ENCODE peak calls at places on chromosomes 7 and 10, in ten cellular contexts. P is gastrocnemius medialis, R is ovary, L is sigmoid colon, X is Peyer's patch, C is esophagus squamous epithelium, H is transverse colon, M is IMR-90, W is uterus, Z is body of pancreas. A is an unnamed sample. For H3K4me1, the result is how much of the 10 kb centered on the place peaks cover.

GRCh38 chr7:100465702-100466311 is 1.7 kb upstream of the SPACDR start:
- DNase-seq in P (peak), R (peak), L (peak), X (no peak), C (no peak), H (peak), M (peak), W (peak), Z (peak), A (peak)

GRCh38 chr10:114544045-114544659 is 113.9 kb downstream of the ABLIM1 start:
- DNase-seq in P (no peak), R (no peak), L (no peak), X (peak), C (peak), H (peak), M (no peak), W (no peak), Z (no peak), A (peak)

GRCh38 chr7:129163875-129164544 is 19.5 kb downstream of the TSPAN33 start:
- DNase-seq in P (no peak), R (no peak), L (no peak), X (no peak), C (no peak), H (no peak), M (peak), W (no peak), Z (no peak), A (no peak)

GRCh38 chr10:31020128-31020527 is 11.5 kb downstream of the ZNF438 start:
- DNase-seq in P (no peak), R (no peak), L (no peak), X (no peak), C (no peak), H (no peak), M (no peak), W (no peak), Z (no peak), A (no peak)

GRCh38 chr10:113680172-113681111 is 730 bp downstream of the CASP7 start:
- DNase-seq in P (peak), R (peak), L (peak), X (peak), C (no peak), H (peak), M (peak), W (peak), Z (peak), A (peak)

GRCh38 chr10:28215930-28216329 is 86.9 kb downstream of the MPP7 start:
- DNase-seq in P (no peak), R (no peak), L (no peak), X (peak), C (no peak), H (peak), M (no peak), W (no peak), Z (peak), A (no peak)

GRCh38 chr7:36723951-36724664 is at the start of gene AOAH:
- DNase-seq in P (peak), R (no peak), L (peak), X (peak), C (peak), H (peak), M (no peak), W (no peak), Z (no peak), A (peak)

GRCh38 chr10:15420858-15421257 is 49.8 kb upstream of the FAM171A1 start:
- DNase-seq in P (no peak), R (no peak), L (no peak), X (no peak), C (no peak), H (no peak), M (no peak), W (no peak), Z (no peak), A (no peak)

GRCh38 chr10:44651834-44652233 is 259.3 kb upstream of the TMEM72 start:
- DNase-seq in P (no peak), R (no peak), L (no peak), X (no peak), C (no peak), H (no peak), M (peak), W (peak), Z (no peak), A (no peak)

GRCh38 chr7:48052748-48053147 is 17.4 kb downstream of the C7orf57 start:
- DNase-seq in P (no peak), R (no peak), L (no peak), X (no peak), C (no peak), H (no peak), M (peak), W (no peak), Z (no peak), A (no peak)

GRCh38 chr10:396535-397220 is 261.4 kb downstream of the ZMYND11 start:
- DNase-seq in P (peak), R (no peak), L (no peak), X (no peak), C (no peak), H (no peak), M (no peak), W (no peak), Z (no peak), A (no peak)

GRCh38 chr10:87915406-87915805 is 52.0 kb downstream of the PTEN start:
- DNase-seq in P (no peak), R (no peak), L (no peak), X (no peak), C (no peak), H (no peak), M (no peak), W (no peak), Z (no peak), A (no peak)
- H3K4me1 ChIP-seq in P (under half), R (under half), L (under half), X (under half), C (under half), H (under half), M (under half), W (under half), Z (under half), A (under half)

GRCh38 chr7:149495785-149496641 is 1.6 kb downstream of the ZNF746 start:
- DNase-seq in P (peak), R (peak), L (peak), X (peak), C (no peak), H (peak), M (peak), W (peak), Z (peak), A (peak)
- H3K27ac ChIP-seq in P (peak), R (no peak), L (peak), X (peak), C (peak), H (peak), M (peak), W (peak), Z (peak), A (peak)

DNA sequence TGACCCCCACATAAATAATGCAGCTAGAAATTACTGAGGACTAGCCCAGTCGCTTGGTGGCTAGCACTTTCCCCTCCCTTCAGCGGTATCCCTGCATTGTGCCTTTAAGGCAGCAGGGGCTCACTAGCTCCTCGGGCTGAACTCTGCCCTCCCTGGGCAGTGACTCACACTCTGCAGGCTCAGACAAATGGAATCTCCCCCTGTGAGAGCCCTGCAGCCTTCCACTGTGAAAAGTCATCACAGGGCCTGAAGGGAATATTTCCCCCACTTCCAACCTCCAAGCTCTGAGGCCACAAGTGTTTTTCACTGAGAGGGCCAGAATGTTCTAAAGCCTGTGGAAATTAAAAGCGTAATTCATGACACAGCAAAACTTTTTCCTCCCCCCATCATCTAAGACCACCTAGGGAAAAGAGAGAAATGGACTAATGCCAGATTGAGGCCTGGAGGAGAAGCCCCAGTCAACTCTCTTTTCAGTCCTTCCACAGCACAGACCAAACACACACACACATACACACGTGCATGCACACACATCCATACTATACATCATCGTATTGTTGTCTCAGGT is 93.6 kb upstream of the COL1A2 start:
- DNase-seq in P (peak), R (peak), L (peak), X (peak), C (no peak), H (peak), M (peak), W (peak), Z (peak), A (peak)
- TF ChIP-seq POLR2A in P (no peak), R (no peak), L (no peak), X (no peak), C (no peak), H (no peak), M (peak), W (peak), Z (no peak), A (no peak)

DNA sequence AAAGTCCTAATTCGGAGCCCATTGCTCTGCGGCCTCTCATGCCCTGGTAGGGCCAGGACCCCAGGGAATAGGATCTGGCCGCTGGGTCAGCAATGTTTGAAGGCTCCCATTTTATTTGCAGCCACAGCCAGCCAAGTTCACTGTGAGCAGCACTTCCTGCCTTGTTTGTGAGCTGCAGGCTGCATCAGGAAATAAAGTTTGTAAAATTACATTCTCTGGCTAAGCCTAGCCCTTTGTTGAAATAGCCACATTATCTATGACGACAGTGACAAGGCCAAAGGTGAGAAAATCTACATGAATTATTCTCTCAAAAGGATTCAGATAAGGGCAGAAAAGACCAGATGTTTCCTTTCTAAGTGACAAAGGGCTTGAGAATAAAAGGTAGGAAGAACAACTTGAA is 23.7 kb upstream of the ITGB1 start:
- DNase-seq in P (no peak), R (no peak), L (no peak), X (peak), C (no peak), H (peak), M (peak), W (peak), Z (peak), A (no peak)
- H3K4me1 ChIP-seq in P (under half), R (under half), L (under half), X (under half), C (under half), H (under half), M (under half), W (under half), Z (under half), A (under half)